ENCODE peak calls at places on chromosome 13, in six cellular contexts. One of them, this sample, is unnamed.

GRCh38 chr13:67950594-67950993 is 720.5 kb upstream of the PCDH9 start:
- DNase-seq in OCI-LY7: no peak
- DNase-seq in AG09319: no peak
- DNase-seq in esophagus squamous epithelium: no peak
- DNase-seq in breast epithelium: no peak
- DNase-seq in HL-60: no peak
- DNase-seq in this sample: no peak

GRCh38 chr13:45540864-45541263 is 74.7 kb downstream of the ERICH6B start:
- DNase-seq in OCI-LY7: no peak
- DNase-seq in AG09319: no peak
- DNase-seq in esophagus squamous epithelium: no peak
- DNase-seq in breast epithelium: no peak
- DNase-seq in HL-60: no peak
- DNase-seq in this sample: no peak

GRCh38 chr13:35479223-35479536 is 2.7 kb upstream of the MAB21L1 start:
- DNase-seq in OCI-LY7: no peak
- DNase-seq in AG09319: no peak
- DNase-seq in esophagus squamous epithelium: no peak
- DNase-seq in breast epithelium: no peak
- DNase-seq in HL-60: no peak
- DNase-seq in this sample: no peak

GRCh38 chr13:47215741-47216140 is 318.9 kb upstream of the HTR2A start:
- DNase-seq in OCI-LY7: no peak
- DNase-seq in AG09319: peak
- DNase-seq in esophagus squamous epithelium: no peak
- DNase-seq in breast epithelium: no peak
- DNase-seq in HL-60: no peak
- DNase-seq in this sample: no peak

GRCh38 chr13:111335263-111335662 is 14.8 kb downstream of the TEX29 start:
- DNase-seq in OCI-LY7: no peak
- DNase-seq in AG09319: no peak
- DNase-seq in esophagus squamous epithelium: no peak
- DNase-seq in breast epithelium: no peak
- DNase-seq in HL-60: no peak
- DNase-seq in this sample: no peak

GRCh38 chr13:95660981-95661581 is 15.9 kb upstream of the DNAJC3 start:
- DNase-seq in OCI-LY7: peak
- DNase-seq in AG09319: no peak
- DNase-seq in esophagus squamous epithelium: no peak
- DNase-seq in breast epithelium: no peak
- DNase-seq in HL-60: peak
- DNase-seq in this sample: no peak

GRCh38 chr13:110272651-110273050 is 34.3 kb downstream of the COL4A1 start:
- DNase-seq in OCI-LY7: no peak
- DNase-seq in AG09319: no peak
- DNase-seq in esophagus squamous epithelium: no peak
- DNase-seq in breast epithelium: no peak
- DNase-seq in HL-60: no peak
- DNase-seq in this sample: no peak

GRCh38 chr13:114102521-114103288 is 29.7 kb downstream of the RASA3 start:
- DNase-seq in OCI-LY7: no peak
- DNase-seq in AG09319: no peak
- DNase-seq in esophagus squamous epithelium: no peak
- DNase-seq in breast epithelium: peak
- DNase-seq in HL-60: no peak
- DNase-seq in this sample: peak

GRCh38 chr13:97125051-97125809 is 96.9 kb upstream of the MBNL2 start:
- DNase-seq in OCI-LY7: no peak
- DNase-seq in AG09319: peak
- DNase-seq in esophagus squamous epithelium: no peak
- DNase-seq in breast epithelium: no peak
- DNase-seq in HL-60: no peak
- DNase-seq in this sample: no peak

GRCh38 chr13:79090552-79091159 is 315.4 kb downstream of the RBM26 start:
- DNase-seq in OCI-LY7: no peak
- DNase-seq in AG09319: no peak
- DNase-seq in esophagus squamous epithelium: no peak
- DNase-seq in breast epithelium: no peak
- DNase-seq in HL-60: no peak
- DNase-seq in this sample: no peak

GRCh38 chr13:45068036-45069001 is 52.0 kb upstream of the GTF2F2 start:
- DNase-seq in OCI-LY7: no peak
- DNase-seq in AG09319: no peak
- DNase-seq in esophagus squamous epithelium: no peak
- DNase-seq in breast epithelium: no peak
- DNase-seq in HL-60: peak
- DNase-seq in this sample: no peak

GRCh38 chr13:101140087-101140770 is 276.1 kb downstream of the NALCN start:
- DNase-seq in OCI-LY7: no peak
- DNase-seq in AG09319: no peak
- DNase-seq in esophagus squamous epithelium: no peak
- DNase-seq in breast epithelium: no peak
- DNase-seq in HL-60: no peak
- DNase-seq in this sample: no peak
- TF ChIP-seq CTCF in OCI-LY7: no peak
- TF ChIP-seq CTCF in AG09319: no peak
- TF ChIP-seq CTCF in esophagus squamous epithelium: no peak
- TF ChIP-seq CTCF in breast epithelium: no peak
- TF ChIP-seq CTCF in HL-60: no peak
- TF ChIP-seq CTCF in this sample: no peak

GRCh38 chr13:105846923-105847322 is 688.5 kb downstream of the EFNB2 start:
- DNase-seq in OCI-LY7: no peak
- DNase-seq in AG09319: no peak
- DNase-seq in esophagus squamous epithelium: no peak
- DNase-seq in breast epithelium: no peak
- DNase-seq in HL-60: no peak
- DNase-seq in this sample: no peak

GRCh38 chr13:105848494-105848893 is 687.0 kb downstream of the EFNB2 start:
- DNase-seq in OCI-LY7: no peak
- DNase-seq in AG09319: no peak
- DNase-seq in esophagus squamous epithelium: no peak
- DNase-seq in breast epithelium: no peak
- DNase-seq in HL-60: no peak
- DNase-seq in this sample: no peak

GRCh38 chr13:105847532-105848295 is 687.7 kb downstream of the EFNB2 start:
- DNase-seq in OCI-LY7: no peak
- DNase-seq in AG09319: no peak
- DNase-seq in esophagus squamous epithelium: no peak
- DNase-seq in breast epithelium: no peak
- DNase-seq in HL-60: no peak
- DNase-seq in this sample: no peak
- TF ChIP-seq CTCF in OCI-LY7: no peak
- TF ChIP-seq CTCF in AG09319: no peak
- TF ChIP-seq CTCF in esophagus squamous epithelium: no peak
- TF ChIP-seq CTCF in breast epithelium: no peak
- TF ChIP-seq CTCF in HL-60: no peak
- TF ChIP-seq CTCF in this sample: no peak

DNA sequence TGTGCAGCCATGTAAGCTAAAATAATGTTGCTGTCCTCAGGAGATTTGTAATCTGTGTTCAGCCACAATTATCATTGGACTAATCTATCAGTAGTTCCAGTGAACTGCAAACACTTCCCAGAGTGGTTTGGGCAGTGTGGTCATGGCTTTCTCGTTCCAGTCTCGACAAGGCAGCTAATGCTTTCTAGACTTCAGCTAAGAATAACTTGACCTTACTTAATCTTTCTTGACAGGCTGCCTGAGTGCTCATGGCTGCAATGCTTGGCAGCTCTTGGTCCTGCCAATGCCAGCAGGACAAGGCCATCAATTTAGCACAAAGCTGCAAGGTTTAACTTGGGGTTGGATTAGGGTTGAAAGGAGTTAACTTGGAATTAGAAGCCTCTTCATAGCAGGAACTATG is 32.8 kb downstream of the ATP12A start:
- DNase-seq in OCI-LY7: no peak
- DNase-seq in AG09319: no peak
- DNase-seq in esophagus squamous epithelium: no peak
- DNase-seq in breast epithelium: no peak
- DNase-seq in HL-60: no peak
- DNase-seq in this sample: no peak
- TF ChIP-seq CTCF in OCI-LY7: no peak
- TF ChIP-seq CTCF in AG09319: no peak
- TF ChIP-seq CTCF in esophagus squamous epithelium: no peak
- TF ChIP-seq CTCF in breast epithelium: no peak
- TF ChIP-seq CTCF in HL-60: no peak
- TF ChIP-seq CTCF in this sample: no peak

DNA sequence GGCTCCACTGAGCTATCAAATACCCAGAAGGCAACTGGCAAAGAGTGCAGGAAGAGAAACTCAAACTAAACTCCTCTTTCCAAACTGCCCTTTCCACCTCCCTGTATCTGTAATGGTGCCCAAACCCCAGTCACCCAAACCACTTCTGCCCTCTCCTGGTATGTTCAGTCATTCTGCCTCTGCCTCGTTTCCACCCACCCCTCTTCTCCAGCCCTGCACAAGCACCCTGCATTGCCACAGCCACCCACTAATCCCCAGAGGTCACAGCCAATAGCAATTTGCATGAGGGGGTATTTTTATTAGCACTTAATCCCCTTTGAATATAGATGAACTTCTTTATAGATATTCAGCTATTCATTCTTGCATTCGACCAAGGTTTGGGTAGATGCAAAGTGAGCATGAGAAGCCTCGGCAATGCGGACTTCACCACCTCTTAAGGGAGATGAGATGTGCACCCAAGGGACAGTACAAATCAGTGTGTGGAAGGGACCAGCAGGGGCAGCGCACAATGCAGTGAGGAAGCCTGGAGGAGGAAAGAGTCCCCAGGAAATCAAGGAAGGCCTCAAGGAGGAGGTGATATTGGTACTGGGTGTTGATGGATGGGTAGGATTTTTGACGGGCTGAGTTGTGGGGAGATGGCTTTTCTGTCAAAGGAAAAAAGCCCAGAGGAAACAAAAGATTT is 12.4 kb downstream of the TMEM272 start:
- DNase-seq in OCI-LY7: peak
- DNase-seq in AG09319: no peak
- DNase-seq in esophagus squamous epithelium: no peak
- DNase-seq in breast epithelium: no peak
- DNase-seq in HL-60: peak
- DNase-seq in this sample: no peak
- TF ChIP-seq CTCF in OCI-LY7: peak
- TF ChIP-seq CTCF in AG09319: peak
- TF ChIP-seq CTCF in esophagus squamous epithelium: peak
- TF ChIP-seq CTCF in breast epithelium: no peak
- TF ChIP-seq CTCF in HL-60: peak
- TF ChIP-seq CTCF in this sample: peak

DNA sequence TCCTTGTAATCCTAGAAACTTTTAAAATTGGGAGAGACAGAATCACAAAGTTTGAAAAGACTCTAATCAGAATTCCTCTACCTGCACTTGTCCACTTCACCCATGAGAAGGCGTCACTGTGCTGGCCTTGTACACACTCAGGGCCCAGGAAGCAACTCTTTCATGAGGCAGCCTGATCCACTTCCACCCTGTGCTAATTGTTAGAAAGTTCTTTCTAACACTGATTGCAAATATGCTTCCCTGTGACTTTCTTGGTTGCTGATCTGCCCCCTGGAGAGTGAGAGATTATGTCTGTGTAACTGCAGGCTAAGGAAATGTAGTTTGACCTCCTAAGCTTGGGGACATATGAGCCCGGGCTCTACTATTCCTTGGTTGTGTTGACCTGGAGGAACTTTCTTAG is 494.6 kb downstream of the MYO16 start:
- DNase-seq in OCI-LY7: no peak
- DNase-seq in AG09319: no peak
- DNase-seq in esophagus squamous epithelium: no peak
- DNase-seq in breast epithelium: no peak
- DNase-seq in HL-60: no peak
- DNase-seq in this sample: no peak
- TF ChIP-seq CTCF in OCI-LY7: no peak
- TF ChIP-seq CTCF in AG09319: no peak
- TF ChIP-seq CTCF in esophagus squamous epithelium: no peak
- TF ChIP-seq CTCF in breast epithelium: no peak
- TF ChIP-seq CTCF in HL-60: no peak
- TF ChIP-seq CTCF in this sample: no peak

GRCh38 chr13:30017880-30018279 is 167.5 kb upstream of the UBL3 start:
- DNase-seq in OCI-LY7: no peak
- DNase-seq in AG09319: no peak
- DNase-seq in esophagus squamous epithelium: no peak
- DNase-seq in breast epithelium: no peak
- DNase-seq in HL-60: no peak
- DNase-seq in this sample: no peak
- TF ChIP-seq CTCF in OCI-LY7: no peak
- TF ChIP-seq CTCF in AG09319: no peak
- TF ChIP-seq CTCF in esophagus squamous epithelium: no peak
- TF ChIP-seq CTCF in breast epithelium: no peak
- TF ChIP-seq CTCF in HL-60: no peak
- TF ChIP-seq CTCF in this sample: no peak

DNA sequence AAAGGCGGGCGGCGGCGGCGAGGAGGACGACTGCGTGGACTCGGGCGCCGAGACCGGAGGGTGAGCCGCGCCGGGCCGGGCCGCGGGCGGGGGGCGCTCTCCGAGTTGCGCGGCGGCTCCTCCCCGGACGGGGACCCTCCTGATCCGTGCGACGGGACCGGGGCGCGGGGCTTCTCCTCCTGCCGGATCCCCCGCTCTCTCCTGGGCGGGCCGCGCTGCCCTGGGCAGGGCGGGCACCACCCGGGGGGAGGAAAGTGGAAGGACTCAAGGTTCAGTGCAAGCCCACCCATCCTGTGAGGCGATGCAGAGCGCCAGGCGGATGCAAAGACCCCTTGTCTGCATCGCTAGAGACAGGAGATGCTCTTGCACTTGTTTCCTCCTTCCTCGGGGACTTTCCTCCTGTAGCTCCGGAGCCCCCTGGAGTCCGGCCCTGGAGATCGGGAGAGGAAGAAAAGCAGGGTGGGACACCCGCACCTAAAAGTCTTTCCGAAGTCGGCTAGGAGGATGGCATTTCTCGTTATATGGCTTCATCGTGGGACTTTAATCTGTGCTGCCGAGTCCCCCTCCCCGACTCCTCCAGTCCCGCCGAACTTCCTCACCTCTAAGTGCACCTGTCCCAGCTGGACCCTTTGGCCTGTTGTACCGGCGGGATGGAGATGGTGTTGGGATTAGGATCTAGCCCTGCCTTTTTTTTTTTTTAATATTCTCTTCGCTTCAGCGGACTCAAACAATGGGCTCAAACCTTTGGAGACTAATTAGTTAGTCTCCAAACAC is 499 bp downstream of the FAM124A start:
- DNase-seq in OCI-LY7: no peak
- DNase-seq in AG09319: no peak
- DNase-seq in esophagus squamous epithelium: no peak
- DNase-seq in breast epithelium: no peak
- DNase-seq in HL-60: no peak
- DNase-seq in this sample: no peak
- TF ChIP-seq CTCF in OCI-LY7: peak
- TF ChIP-seq CTCF in AG09319: peak
- TF ChIP-seq CTCF in esophagus squamous epithelium: no peak
- TF ChIP-seq CTCF in breast epithelium: no peak
- TF ChIP-seq CTCF in HL-60: no peak
- TF ChIP-seq CTCF in this sample: no peak

GRCh38 chr13:36509369-36509768 is 77.1 kb downstream of the CCNA1 start:
- DNase-seq in OCI-LY7: no peak
- DNase-seq in AG09319: no peak
- DNase-seq in esophagus squamous epithelium: no peak
- DNase-seq in breast epithelium: no peak
- DNase-seq in HL-60: no peak
- DNase-seq in this sample: no peak
- TF ChIP-seq CTCF in OCI-LY7: peak
- TF ChIP-seq CTCF in AG09319: no peak
- TF ChIP-seq CTCF in esophagus squamous epithelium: no peak
- TF ChIP-seq CTCF in breast epithelium: no peak
- TF ChIP-seq CTCF in HL-60: no peak
- TF ChIP-seq CTCF in this sample: no peak

This sample was measured in upper lobe of right lung.